ENCODE peak calls at places on chromosomes 5 and 9, in eight cellular contexts. One of them, this sample, is unnamed.

GRCh38 chr5:6478793-6479192 is 30.1 kb downstream of the UBE2QL1 start:
- DNase-seq in activated CD8-positive, alpha-beta memory T cell treated with anti-CD3 and anti-CD28 coated beads, Interleukin-2, amount 50 U/mL, for 48 hours: peak; percentile 8
- DNase-seq in RPMI8226: no peak
- DNase-seq in stimulated activated naive B cell treated with anti-CD40 and anti-IgM and Interleukin-4, amounts not matched to agents 10 μg/mL and 1 μg/mL and 100 μg/mL, for 72 hours: no peak
- DNase-seq in GM23338: no peak
- DNase-seq in hypothalamus: no peak
- DNase-seq in chondrocyte: no peak
- DNase-seq in AG08396: no peak
- DNase-seq in this sample: no peak

GRCh38 chr9:121285835-121286687 is 18.1 kb downstream of the GSN start:
- DNase-seq in activated CD8-positive, alpha-beta memory T cell treated with anti-CD3 and anti-CD28 coated beads, Interleukin-2, amount 50 U/mL, for 48 hours: no peak
- DNase-seq in RPMI8226: no peak
- DNase-seq in stimulated activated naive B cell treated with anti-CD40 and anti-IgM and Interleukin-4, amounts not matched to agents 10 μg/mL and 1 μg/mL and 100 μg/mL, for 72 hours: no peak
- DNase-seq in GM23338: peak; percentile 73
- DNase-seq in hypothalamus: peak; percentile 59
- DNase-seq in chondrocyte: peak; percentile 71
- DNase-seq in AG08396: peak; percentile 54
- DNase-seq in this sample: peak; percentile 79

GRCh38 chr5:38330207-38330606 is 71.8 kb downstream of the EGFLAM start:
- DNase-seq in activated CD8-positive, alpha-beta memory T cell treated with anti-CD3 and anti-CD28 coated beads, Interleukin-2, amount 50 U/mL, for 48 hours: no peak
- DNase-seq in RPMI8226: no peak
- DNase-seq in stimulated activated naive B cell treated with anti-CD40 and anti-IgM and Interleukin-4, amounts not matched to agents 10 μg/mL and 1 μg/mL and 100 μg/mL, for 72 hours: no peak
- DNase-seq in GM23338: no peak
- DNase-seq in hypothalamus: no peak
- DNase-seq in chondrocyte: no peak
- DNase-seq in AG08396: no peak
- DNase-seq in this sample: no peak

GRCh38 chr9:116020801-116021200 is 132.8 kb upstream of the PAPPA start:
- DNase-seq in activated CD8-positive, alpha-beta memory T cell treated with anti-CD3 and anti-CD28 coated beads, Interleukin-2, amount 50 U/mL, for 48 hours: no peak
- DNase-seq in RPMI8226: no peak
- DNase-seq in stimulated activated naive B cell treated with anti-CD40 and anti-IgM and Interleukin-4, amounts not matched to agents 10 μg/mL and 1 μg/mL and 100 μg/mL, for 72 hours: no peak
- DNase-seq in GM23338: no peak
- DNase-seq in hypothalamus: no peak
- DNase-seq in chondrocyte: no peak
- DNase-seq in AG08396: no peak
- DNase-seq in this sample: peak; percentile 74

GRCh38 chr9:81588148-81588874 is 101.0 kb downstream of the TLE1 start:
- DNase-seq in activated CD8-positive, alpha-beta memory T cell treated with anti-CD3 and anti-CD28 coated beads, Interleukin-2, amount 50 U/mL, for 48 hours: no peak
- DNase-seq in RPMI8226: no peak
- DNase-seq in stimulated activated naive B cell treated with anti-CD40 and anti-IgM and Interleukin-4, amounts not matched to agents 10 μg/mL and 1 μg/mL and 100 μg/mL, for 72 hours: no peak
- DNase-seq in GM23338: no peak
- DNase-seq in hypothalamus: no peak
- DNase-seq in chondrocyte: no peak
- DNase-seq in AG08396: peak; percentile 73
- DNase-seq in this sample: peak; percentile 49

GRCh38 chr5:132019857-132020555 is 8.5 kb upstream of the ACSL6 start:
- DNase-seq in activated CD8-positive, alpha-beta memory T cell treated with anti-CD3 and anti-CD28 coated beads, Interleukin-2, amount 50 U/mL, for 48 hours: peak; percentile 75
- DNase-seq in RPMI8226: peak; percentile 90
- DNase-seq in stimulated activated naive B cell treated with anti-CD40 and anti-IgM and Interleukin-4, amounts not matched to agents 10 μg/mL and 1 μg/mL and 100 μg/mL, for 72 hours: peak; percentile 66
- DNase-seq in GM23338: no peak
- DNase-seq in hypothalamus: no peak
- DNase-seq in chondrocyte: no peak
- DNase-seq in AG08396: no peak
- DNase-seq in this sample: no peak

GRCh38 chr9:133945977-133946753 is 46.0 kb downstream of the VAV2 start:
- DNase-seq in activated CD8-positive, alpha-beta memory T cell treated with anti-CD3 and anti-CD28 coated beads, Interleukin-2, amount 50 U/mL, for 48 hours: no peak
- DNase-seq in RPMI8226: no peak
- DNase-seq in stimulated activated naive B cell treated with anti-CD40 and anti-IgM and Interleukin-4, amounts not matched to agents 10 μg/mL and 1 μg/mL and 100 μg/mL, for 72 hours: peak; percentile 74
- DNase-seq in GM23338: no peak
- DNase-seq in hypothalamus: no peak
- DNase-seq in chondrocyte: peak; percentile 72
- DNase-seq in AG08396: no peak
- DNase-seq in this sample: no peak

GRCh38 chr5:58946232-58946631 is 363.4 kb downstream of the RAB3C start:
- DNase-seq in activated CD8-positive, alpha-beta memory T cell treated with anti-CD3 and anti-CD28 coated beads, Interleukin-2, amount 50 U/mL, for 48 hours: no peak
- DNase-seq in RPMI8226: no peak
- DNase-seq in stimulated activated naive B cell treated with anti-CD40 and anti-IgM and Interleukin-4, amounts not matched to agents 10 μg/mL and 1 μg/mL and 100 μg/mL, for 72 hours: no peak
- DNase-seq in GM23338: no peak
- DNase-seq in hypothalamus: no peak
- DNase-seq in chondrocyte: no peak
- DNase-seq in AG08396: no peak
- DNase-seq in this sample: peak; percentile 3

GRCh38 chr5:146965781-146966659 is 87.5 kb upstream of the PPP2R2B start:
- DNase-seq in activated CD8-positive, alpha-beta memory T cell treated with anti-CD3 and anti-CD28 coated beads, Interleukin-2, amount 50 U/mL, for 48 hours: no peak
- DNase-seq in RPMI8226: peak; percentile 74
- DNase-seq in stimulated activated naive B cell treated with anti-CD40 and anti-IgM and Interleukin-4, amounts not matched to agents 10 μg/mL and 1 μg/mL and 100 μg/mL, for 72 hours: peak; percentile 50
- DNase-seq in GM23338: peak; percentile 88
- DNase-seq in hypothalamus: peak; percentile 50
- DNase-seq in chondrocyte: no peak
- DNase-seq in AG08396: peak; percentile 49
- DNase-seq in this sample: peak; percentile 78

GRCh38 chr9:20236676-20237075 is 385.6 kb downstream of the MLLT3 start:
- DNase-seq in activated CD8-positive, alpha-beta memory T cell treated with anti-CD3 and anti-CD28 coated beads, Interleukin-2, amount 50 U/mL, for 48 hours: no peak
- DNase-seq in RPMI8226: no peak
- DNase-seq in stimulated activated naive B cell treated with anti-CD40 and anti-IgM and Interleukin-4, amounts not matched to agents 10 μg/mL and 1 μg/mL and 100 μg/mL, for 72 hours: no peak
- DNase-seq in GM23338: no peak
- DNase-seq in hypothalamus: no peak
- DNase-seq in chondrocyte: no peak
- DNase-seq in AG08396: no peak
- DNase-seq in this sample: no peak

GRCh38 chr5:65391591-65391990 is 90.1 kb downstream of the ADAMTS6 start:
- DNase-seq in activated CD8-positive, alpha-beta memory T cell treated with anti-CD3 and anti-CD28 coated beads, Interleukin-2, amount 50 U/mL, for 48 hours: no peak
- DNase-seq in RPMI8226: no peak
- DNase-seq in stimulated activated naive B cell treated with anti-CD40 and anti-IgM and Interleukin-4, amounts not matched to agents 10 μg/mL and 1 μg/mL and 100 μg/mL, for 72 hours: no peak
- DNase-seq in GM23338: no peak
- DNase-seq in hypothalamus: no peak
- DNase-seq in chondrocyte: no peak
- DNase-seq in AG08396: no peak
- DNase-seq in this sample: peak; percentile 35

This sample was measured in fibroblast of villous mesenchyme.